ENCODE peak calls at places on chromosomes 2 and 18, in nine cellular contexts. S is GM23338, U is GM23248, A is OCI-LY7, V is SK-N-SH, B is PC-9, E is PC-3, Y is HCT116, F is Karpas-422. D is an unnamed sample.
A peak's percentile ranks its signal among the peaks of the same experiment; 100 is the strongest.

GRCh38 chr18:73594749-73595148 is 552.9 kb downstream of the FBXO15 start:
- DNase-seq in S (no peak), U (peak; percentile 3), A (no peak), V (no peak), B (no peak), E (no peak), Y (no peak), F (no peak), D (no peak)

GRCh38 chr2:23294238-23294637 is 90.7 kb upstream of the KLHL29 start:
- DNase-seq in S (peak; percentile 25), U (no peak), A (no peak), V (no peak), B (no peak), E (no peak), Y (no peak), F (peak; percentile 54), D (no peak)

GRCh38 chr2:203908344-203909185 is 28.0 kb upstream of the ICOS start:
- DNase-seq in S (no peak), U (no peak), A (no peak), V (no peak), B (no peak), E (no peak), Y (no peak), F (no peak), D (no peak)

GRCh38 chr2:52115750-52116149 is 1083.8 kb upstream of the NRXN1 start:
- DNase-seq in S (no peak), U (no peak), A (no peak), V (peak; percentile 1), B (no peak), E (no peak), Y (no peak), F (no peak), D (no peak)

GRCh38 chr18:76494181-76494540 is 881 bp downstream of the ZNF516 start:
- DNase-seq in S (peak; percentile 63), U (peak; percentile 67), A (peak; percentile 37), V (peak; percentile 57), B (no peak), E (no peak), Y (no peak), F (no peak), D (no peak)

GRCh38 chr2:134207589-134208209 is 46.2 kb upstream of the MGAT5 start:
- DNase-seq in S (peak; percentile 78), U (peak; percentile 64), A (peak; percentile 65), V (peak; percentile 44), B (peak; percentile 46), E (peak; percentile 68), Y (peak; percentile 47), F (peak; percentile 84), D (peak; percentile 57)

GRCh38 chr2:211437396-211437795 is 881.0 kb downstream of the CPS1 start:
- DNase-seq in S (no peak), U (no peak), A (no peak), V (no peak), B (no peak), E (no peak), Y (no peak), F (no peak), D (no peak)

GRCh38 chr2:203603451-203604389 is 68.6 kb upstream of the RAPH1 start:
- DNase-seq in S (no peak), U (no peak), A (no peak), V (peak; percentile 66), B (no peak), E (no peak), Y (no peak), F (no peak), D (no peak)

GRCh38 chr2:195333869-195334268 is 323.2 kb upstream of the SLC39A10 start:
- DNase-seq in S (no peak), U (no peak), A (peak; percentile 22), V (no peak), B (no peak), E (no peak), Y (no peak), F (no peak), D (no peak)

DNA sequence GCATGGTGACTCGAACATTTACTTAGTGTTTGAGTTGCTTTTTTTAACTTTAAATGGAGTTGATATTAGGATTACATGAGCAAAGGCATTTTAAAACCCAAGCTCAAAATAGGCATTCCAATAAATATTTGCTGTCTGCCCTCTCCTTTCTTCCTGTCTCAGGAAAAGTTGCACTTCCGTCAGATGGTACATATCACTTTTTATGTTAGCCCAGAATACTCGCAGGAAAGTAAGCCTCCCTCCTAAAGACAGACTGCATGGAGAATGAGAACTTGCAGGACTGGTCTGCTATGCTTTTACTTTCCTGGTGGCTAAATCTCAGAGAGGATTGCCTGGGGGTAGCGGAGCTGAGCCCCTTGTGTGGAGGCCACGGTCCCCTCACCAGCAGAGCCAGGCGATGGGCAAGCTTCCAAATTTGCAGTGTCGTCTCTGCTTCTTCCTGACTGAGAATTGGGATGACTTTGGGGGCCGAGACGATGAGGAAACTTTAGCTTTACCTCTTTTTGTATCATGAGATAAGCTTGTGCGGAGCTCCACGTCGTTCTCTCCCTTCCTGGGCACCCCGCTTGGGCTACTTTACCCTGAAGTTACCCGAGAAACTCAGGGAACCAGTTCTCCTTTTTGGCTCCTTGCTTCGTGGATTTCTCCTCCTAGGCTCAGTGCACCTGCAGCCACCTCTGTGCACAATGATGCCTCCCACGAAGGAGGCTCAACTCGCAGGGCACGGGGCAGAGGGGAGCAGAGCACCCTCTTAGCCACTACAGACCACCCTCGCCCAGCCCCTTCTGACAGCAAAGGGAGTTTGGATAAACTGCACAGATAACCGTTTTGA is 223.3 kb downstream of the SH3RF3 start:
- DNase-seq in S (no peak), U (no peak), A (no peak), V (no peak), B (no peak), E (no peak), Y (no peak), F (no peak), D (no peak)
- H3K4me1 ChIP-seq in S (no peaks in the 10 kb centered on the region), U (peaks cover 14% of the 10 kb centered on the region), A (no peaks in the 10 kb centered on the region), V (peaks cover 23% of the 10 kb centered on the region), B (peaks cover 8% of the 10 kb centered on the region), E (peaks cover 30% of the 10 kb centered on the region), Y (no peaks in the 10 kb centered on the region), F (no peaks in the 10 kb centered on the region), D (peaks cover 66% of the 10 kb centered on the region)

GRCh38 chr2:225236769-225237323 is 162.7 kb upstream of the NYAP2 start:
- DNase-seq in S (no peak), U (no peak), A (no peak), V (no peak), B (no peak), E (no peak), Y (no peak), F (no peak), D (no peak)
- H3K9me2 ChIP-seq in S (no peaks in the 10 kb centered on the region), U (no peaks in the 10 kb centered on the region), A (no peaks in the 10 kb centered on the region), V (no peaks in the 10 kb centered on the region), B (no peaks in the 10 kb centered on the region), E (no peaks in the 10 kb centered on the region), Y (no peaks in the 10 kb centered on the region), F (no peaks in the 10 kb centered on the region), D (no peaks in the 10 kb centered on the region)

GRCh38 chr2:199581935-199582336 is 124.2 kb upstream of the SATB2 start:
- DNase-seq in S (peak; percentile 48), U (no peak), A (no peak), V (no peak), B (no peak), E (no peak), Y (no peak), F (no peak), D (no peak)
- H3K27ac ChIP-seq in S (peak overlapping the region; percentile 61), U (no peak overlapping the region), A (no peak overlapping the region), V (no peak overlapping the region), B (no peak overlapping the region), E (no peak overlapping the region), Y (no peak overlapping the region), F (no peak overlapping the region), D (no peak overlapping the region)

DNA sequence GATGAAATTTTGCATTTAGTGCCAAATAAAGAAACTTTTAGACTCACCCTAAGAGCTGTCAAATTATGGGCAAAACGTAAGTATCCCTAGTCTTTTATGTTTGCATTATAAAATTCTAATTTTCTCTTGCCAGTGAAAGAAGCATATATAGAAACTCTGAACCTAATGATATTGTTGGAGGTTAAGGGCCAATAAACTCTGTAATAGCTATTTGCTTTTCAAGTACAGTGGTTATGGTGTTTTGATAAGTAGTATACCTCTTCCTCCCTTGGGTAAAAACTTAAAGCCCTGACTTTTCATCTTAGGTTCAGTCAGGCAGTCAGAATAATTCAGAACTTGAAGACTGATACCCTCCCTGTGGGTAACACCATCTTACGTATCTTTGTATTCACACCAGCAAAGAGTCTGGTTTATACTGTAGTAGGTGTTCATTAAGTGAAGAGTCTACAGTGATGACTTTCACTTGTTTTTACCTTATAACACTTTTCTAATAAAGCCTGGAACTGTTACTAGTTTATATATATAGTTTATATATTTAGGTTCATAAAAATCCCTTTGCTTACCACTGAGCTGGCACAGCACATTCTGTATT is 19.1 kb downstream of the PAPOLG start:
- DNase-seq in S (no peak), U (no peak), A (no peak), V (no peak), B (no peak), E (no peak), Y (no peak), F (no peak), D (no peak)
- H3K4me1 ChIP-seq in S (no peaks in the 10 kb centered on the region), U (no peaks in the 10 kb centered on the region), A (no peaks in the 10 kb centered on the region), V (no peaks in the 10 kb centered on the region), B (no peaks in the 10 kb centered on the region), E (no peaks in the 10 kb centered on the region), Y (no peaks in the 10 kb centered on the region), F (no peaks in the 10 kb centered on the region), D (no peaks in the 10 kb centered on the region)

DNA sequence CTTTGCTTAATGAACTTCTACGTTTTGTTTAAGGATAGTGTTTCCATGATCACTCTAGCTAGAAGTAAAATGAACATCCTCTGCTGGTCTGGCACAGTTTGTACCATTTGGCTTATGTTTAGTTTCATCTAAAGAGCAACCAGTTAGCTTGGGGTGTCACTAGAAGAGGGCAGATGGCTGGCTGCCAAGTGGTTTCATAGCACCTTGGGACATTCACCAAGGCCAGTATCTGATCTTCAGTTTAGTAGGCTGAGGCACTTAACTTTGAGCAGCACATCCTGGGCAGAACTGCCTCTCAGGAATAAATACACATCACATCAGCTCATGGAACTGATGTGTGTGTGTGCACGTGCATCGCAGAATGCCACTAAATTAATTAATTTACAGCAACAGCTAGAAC is 68.4 kb downstream of the NXPH2 start:
- DNase-seq in S (no peak), U (peak; percentile 4), A (no peak), V (no peak), B (no peak), E (no peak), Y (no peak), F (no peak), D (peak; percentile 31)
- H3K9me2 ChIP-seq in S (no peaks in the 10 kb centered on the region), U (no peaks in the 10 kb centered on the region), A (no peaks in the 10 kb centered on the region), V (no peaks in the 10 kb centered on the region), B (no peaks in the 10 kb centered on the region), E (no peaks in the 10 kb centered on the region), Y (no peaks in the 10 kb centered on the region), F (no peaks in the 10 kb centered on the region), D (no peaks in the 10 kb centered on the region)

DNA sequence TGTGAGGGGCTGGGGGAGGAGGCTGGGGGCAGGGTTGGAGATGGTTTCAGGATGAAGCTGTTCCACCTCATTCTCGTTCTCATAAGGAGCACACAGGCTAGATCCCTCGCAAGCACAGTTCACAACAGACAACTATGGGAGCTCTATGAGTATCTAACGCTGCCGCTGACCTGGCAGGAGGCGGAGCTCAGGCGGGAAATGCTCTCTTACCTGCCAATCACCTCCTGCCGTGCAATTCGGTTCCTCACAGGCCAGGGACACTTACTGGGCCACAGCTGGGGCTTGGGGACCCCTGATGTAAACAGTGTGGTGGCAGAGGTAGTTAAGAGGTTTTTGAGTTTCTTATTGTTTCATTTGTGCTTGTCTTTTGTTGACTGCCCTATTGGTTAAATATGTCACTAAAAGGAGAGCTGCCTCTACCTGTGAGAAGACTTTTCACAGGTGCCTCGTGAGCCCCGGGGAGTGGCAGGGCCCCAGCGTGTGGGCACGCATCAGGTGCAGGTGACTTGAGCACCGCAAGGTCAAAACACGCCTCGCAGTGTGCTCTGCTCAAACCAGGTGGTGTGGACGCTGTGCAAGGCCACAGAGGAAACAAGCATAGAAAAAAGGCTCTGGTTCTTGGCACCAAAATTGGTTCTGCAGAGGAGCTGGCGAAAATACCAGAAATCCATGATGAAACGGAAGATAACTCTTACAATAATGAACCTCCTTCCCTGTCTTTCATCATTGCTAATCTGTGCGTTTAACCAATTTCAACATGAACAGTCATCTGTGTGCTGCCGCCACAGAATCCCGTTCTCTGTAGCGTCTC is 10.2 kb downstream of the MLPH start:
- DNase-seq in S (peak; percentile 51), U (no peak), A (no peak), V (no peak), B (no peak), E (no peak), Y (no peak), F (no peak), D (no peak)
- H3K27ac ChIP-seq in S (no peak overlapping the region), U (peak overlapping the region; percentile 88), A (no peak overlapping the region), V (no peak overlapping the region), B (peak overlapping the region; percentile 93), E (peak overlapping the region; percentile 100), Y (no peak overlapping the region), F (no peak overlapping the region), D (no peak overlapping the region)